ENCODE peak calls at places on chromosomes 7 and 10, in nine cellular contexts. One of them, this sample, is unnamed.

GRCh38 chr7:28442540-28443420 is 30.5 kb downstream of the CREB5 start:
- DNase-seq in T-helper 2 cell: no peak
- DNase-seq in mesothelial cell of epicardium: no peak
- DNase-seq in A172: peak
- DNase-seq in activated naive CD8-positive, alpha-beta T cell treated with anti-CD3 and anti-CD28 coated beads for 36 hours: peak
- DNase-seq in aorta: no peak
- DNase-seq in stimulated activated CD8-positive, alpha-beta memory T cell treated with anti-CD3 and anti-CD28 coated beads, Interleukin-7, amount 100 ng/mL, for 4 hours: no peak
- DNase-seq in GM04504: no peak
- DNase-seq in MV-4-11: no peak
- DNase-seq in this sample: no peak

GRCh38 chr7:134514663-134515062 is 12.7 kb upstream of the AKR1B10 start:
- DNase-seq in T-helper 2 cell: no peak
- DNase-seq in MV-4-11: peak
- DNase-seq in stimulated activated CD8-positive, alpha-beta memory T cell treated with anti-CD3 and anti-CD28 coated beads, Interleukin-7, amount 100 ng/mL, for 4 hours: no peak
- DNase-seq in activated naive CD8-positive, alpha-beta T cell treated with anti-CD3 and anti-CD28 coated beads for 36 hours: peak
- DNase-seq in A172: peak
- DNase-seq in mesothelial cell of epicardium: no peak
- DNase-seq in GM04504: peak
- DNase-seq in aorta: no peak
- DNase-seq in this sample: peak

GRCh38 chr10:18196806-18197550 is 56.8 kb downstream of the CACNB2 start:
- DNase-seq in GM04504: no peak
- DNase-seq in A172: no peak
- DNase-seq in MV-4-11: no peak
- DNase-seq in aorta: no peak
- DNase-seq in stimulated activated CD8-positive, alpha-beta memory T cell treated with anti-CD3 and anti-CD28 coated beads, Interleukin-7, amount 100 ng/mL, for 4 hours: no peak
- DNase-seq in activated naive CD8-positive, alpha-beta T cell treated with anti-CD3 and anti-CD28 coated beads for 36 hours: no peak
- DNase-seq in mesothelial cell of epicardium: no peak
- DNase-seq in T-helper 2 cell: no peak
- DNase-seq in this sample: no peak

GRCh38 chr7:134873253-134873652 is 93.8 kb downstream of the CALD1 start:
- DNase-seq in MV-4-11: no peak
- DNase-seq in activated naive CD8-positive, alpha-beta T cell treated with anti-CD3 and anti-CD28 coated beads for 36 hours: no peak
- DNase-seq in GM04504: no peak
- DNase-seq in T-helper 2 cell: no peak
- DNase-seq in aorta: no peak
- DNase-seq in mesothelial cell of epicardium: no peak
- DNase-seq in stimulated activated CD8-positive, alpha-beta memory T cell treated with anti-CD3 and anti-CD28 coated beads, Interleukin-7, amount 100 ng/mL, for 4 hours: no peak
- DNase-seq in A172: no peak
- DNase-seq in this sample: no peak

GRCh38 chr10:24822557-24822956 is 98.9 kb upstream of the ARHGAP21 start:
- DNase-seq in A172: no peak
- DNase-seq in mesothelial cell of epicardium: no peak
- DNase-seq in MV-4-11: no peak
- DNase-seq in GM04504: no peak
- DNase-seq in T-helper 2 cell: no peak
- DNase-seq in activated naive CD8-positive, alpha-beta T cell treated with anti-CD3 and anti-CD28 coated beads for 36 hours: peak
- DNase-seq in stimulated activated CD8-positive, alpha-beta memory T cell treated with anti-CD3 and anti-CD28 coated beads, Interleukin-7, amount 100 ng/mL, for 4 hours: peak
- DNase-seq in aorta: no peak
- DNase-seq in this sample: no peak

GRCh38 chr10:128629111-128630096 is 503.2 kb upstream of the MKI67 start:
- DNase-seq in A172: peak
- DNase-seq in stimulated activated CD8-positive, alpha-beta memory T cell treated with anti-CD3 and anti-CD28 coated beads, Interleukin-7, amount 100 ng/mL, for 4 hours: no peak
- DNase-seq in T-helper 2 cell: no peak
- DNase-seq in mesothelial cell of epicardium: no peak
- DNase-seq in MV-4-11: no peak
- DNase-seq in activated naive CD8-positive, alpha-beta T cell treated with anti-CD3 and anti-CD28 coated beads for 36 hours: no peak
- DNase-seq in GM04504: no peak
- DNase-seq in aorta: no peak
- DNase-seq in this sample: peak

GRCh38 chr7:130152270-130153141 is 52.7 kb downstream of the TMEM209 start:
- DNase-seq in GM04504: no peak
- DNase-seq in MV-4-11: no peak
- DNase-seq in mesothelial cell of epicardium: no peak
- DNase-seq in A172: no peak
- DNase-seq in T-helper 2 cell: no peak
- DNase-seq in aorta: no peak
- DNase-seq in activated naive CD8-positive, alpha-beta T cell treated with anti-CD3 and anti-CD28 coated beads for 36 hours: no peak
- DNase-seq in stimulated activated CD8-positive, alpha-beta memory T cell treated with anti-CD3 and anti-CD28 coated beads, Interleukin-7, amount 100 ng/mL, for 4 hours: no peak
- DNase-seq in this sample: no peak

GRCh38 chr10:10120671-10121070 is 897.0 kb upstream of the CELF2 start:
- DNase-seq in activated naive CD8-positive, alpha-beta T cell treated with anti-CD3 and anti-CD28 coated beads for 36 hours: no peak
- DNase-seq in MV-4-11: no peak
- DNase-seq in stimulated activated CD8-positive, alpha-beta memory T cell treated with anti-CD3 and anti-CD28 coated beads, Interleukin-7, amount 100 ng/mL, for 4 hours: no peak
- DNase-seq in aorta: no peak
- DNase-seq in GM04504: no peak
- DNase-seq in mesothelial cell of epicardium: no peak
- DNase-seq in A172: no peak
- DNase-seq in T-helper 2 cell: no peak
- DNase-seq in this sample: no peak

GRCh38 chr7:69654381-69654780 is 56.1 kb downstream of the AUTS2 start:
- DNase-seq in stimulated activated CD8-positive, alpha-beta memory T cell treated with anti-CD3 and anti-CD28 coated beads, Interleukin-7, amount 100 ng/mL, for 4 hours: no peak
- DNase-seq in T-helper 2 cell: no peak
- DNase-seq in mesothelial cell of epicardium: no peak
- DNase-seq in A172: no peak
- DNase-seq in MV-4-11: peak
- DNase-seq in activated naive CD8-positive, alpha-beta T cell treated with anti-CD3 and anti-CD28 coated beads for 36 hours: no peak
- DNase-seq in aorta: no peak
- DNase-seq in GM04504: no peak
- DNase-seq in this sample: no peak

GRCh38 chr10:86651021-86651471 is 3.3 kb upstream of the OPN4 start:
- DNase-seq in GM04504: no peak
- DNase-seq in A172: no peak
- DNase-seq in aorta: peak
- DNase-seq in MV-4-11: no peak
- DNase-seq in activated naive CD8-positive, alpha-beta T cell treated with anti-CD3 and anti-CD28 coated beads for 36 hours: no peak
- DNase-seq in stimulated activated CD8-positive, alpha-beta memory T cell treated with anti-CD3 and anti-CD28 coated beads, Interleukin-7, amount 100 ng/mL, for 4 hours: no peak
- DNase-seq in T-helper 2 cell: no peak
- DNase-seq in mesothelial cell of epicardium: no peak
- DNase-seq in this sample: no peak

GRCh38 chr7:2567663-2568238 is 9.0 kb downstream of the IQCE start:
- DNase-seq in mesothelial cell of epicardium: no peak
- DNase-seq in GM04504: no peak
- DNase-seq in MV-4-11: no peak
- DNase-seq in aorta: no peak
- DNase-seq in stimulated activated CD8-positive, alpha-beta memory T cell treated with anti-CD3 and anti-CD28 coated beads, Interleukin-7, amount 100 ng/mL, for 4 hours: no peak
- DNase-seq in T-helper 2 cell: no peak
- DNase-seq in activated naive CD8-positive, alpha-beta T cell treated with anti-CD3 and anti-CD28 coated beads for 36 hours: no peak
- DNase-seq in A172: no peak
- DNase-seq in this sample: no peak

GRCh38 chr7:106348231-106348630 is 63.4 kb upstream of the NAMPT start:
- DNase-seq in mesothelial cell of epicardium: no peak
- DNase-seq in MV-4-11: no peak
- DNase-seq in aorta: no peak
- DNase-seq in A172: no peak
- DNase-seq in GM04504: no peak
- DNase-seq in activated naive CD8-positive, alpha-beta T cell treated with anti-CD3 and anti-CD28 coated beads for 36 hours: no peak
- DNase-seq in stimulated activated CD8-positive, alpha-beta memory T cell treated with anti-CD3 and anti-CD28 coated beads, Interleukin-7, amount 100 ng/mL, for 4 hours: no peak
- DNase-seq in T-helper 2 cell: no peak
- DNase-seq in this sample: no peak

This sample was measured in HT1080.